ENCODE peak calls at places on chromosomes 11 and 22, in five cellular contexts. X is neuronal stem cell, Y is IMR-90, F is H1, G is mesendoderm. M is an unnamed sample.

GRCh38 chr11:106961518-106961917 is 56.8 kb downstream of the GUCY1A2 start:
- DNase-seq in X (no peak), Y (peak), F (no peak), G (peak), M (peak)

GRCh38 chr11:1223346-1224108 is 661 bp downstream of the MUC5B start:
- DNase-seq in X (no peak), Y (no peak), F (no peak), G (no peak), M (no peak)

GRCh38 chr11:91749231-91749630 is 475.4 kb upstream of the FAT3 start:
- DNase-seq in X (no peak), Y (no peak), F (no peak), G (no peak), M (no peak)

GRCh38 chr11:61019037-61019817 is 47.7 kb downstream of the CD6 start:
- DNase-seq in X (no peak), Y (no peak), F (no peak), G (no peak), M (no peak)

GRCh38 chr11:42770444-42771065 is 541.2 kb upstream of the API5 start:
- DNase-seq in X (peak), Y (no peak), F (peak), G (peak), M (peak)

GRCh38 chr11:74299000-74299399 is 12.4 kb downstream of the P4HA3 start:
- DNase-seq in X (no peak), Y (no peak), F (no peak), G (no peak), M (no peak)

GRCh38 chr11:115939104-115939503 is 434.9 kb upstream of the CADM1 start:
- DNase-seq in X (no peak), Y (peak), F (no peak), G (no peak), M (peak)

GRCh38 chr22:19959043-19959586 is 17.5 kb upstream of the TXNRD2 start:
- DNase-seq in X (peak), Y (peak), F (peak), G (peak), M (peak)

GRCh38 chr11:123523539-123523938 is 93.5 kb downstream of the GRAMD1B start:
- DNase-seq in X (no peak), Y (no peak), F (no peak), G (no peak), M (no peak)

GRCh38 chr11:100545970-100546369 is 141.1 kb upstream of the ARHGAP42 start:
- DNase-seq in X (no peak), Y (no peak), F (no peak), G (no peak), M (no peak)

GRCh38 chr11:94776351-94777321 is 8.5 kb downstream of the AMOTL1 start:
- DNase-seq in X (no peak), Y (peak), F (no peak), G (peak), M (peak)

GRCh38 chr11:22558638-22559037 is 67.0 kb downstream of the FANCF start:
- DNase-seq in X (no peak), Y (peak), F (no peak), G (no peak), M (no peak)

GRCh38 chr22:46073683-46074504 is 76.4 kb upstream of the PPARA start:
- DNase-seq in X (no peak), Y (peak), F (no peak), G (no peak), M (peak)

GRCh38 chr11:128621491-128622136 is 34.3 kb upstream of the ETS1 start:
- DNase-seq in X (no peak), Y (peak), F (no peak), G (peak), M (peak)

GRCh38 chr22:32820131-32820882 is 18.8 kb downstream of the TIMP3 start:
- DNase-seq in X (no peak), Y (peak), F (no peak), G (no peak), M (no peak)

GRCh38 chr11:72703281-72704008 is 29.2 kb upstream of the PDE2A start:
- DNase-seq in X (no peak), Y (peak), F (no peak), G (no peak), M (peak)

GRCh38 chr22:32082331-32082730 is 39.3 kb downstream of the SLC5A1 start:
- DNase-seq in X (no peak), Y (no peak), F (no peak), G (no peak), M (peak)

GRCh38 chr11:86182976-86183584 is 61.5 kb upstream of the EED start:
- DNase-seq in X (no peak), Y (peak), F (no peak), G (no peak), M (no peak)

GRCh38 chr11:123080023-123080422 is 18.1 kb upstream of the HSPA8 start:
- DNase-seq in X (no peak), Y (peak), F (no peak), G (no peak), M (no peak)

GRCh38 chr11:115164774-115165173 is 339.4 kb downstream of the CADM1 start:
- DNase-seq in X (no peak), Y (no peak), F (peak), G (peak), M (peak)

GRCh38 chr11:120244476-120244875 is 4.5 kb downstream of the POU2F3 start:
- DNase-seq in X (no peak), Y (peak), F (no peak), G (no peak), M (no peak)

GRCh38 chr11:12088047-12088481 is 22.3 kb upstream of the MICAL2 start:
- DNase-seq in X (no peak), Y (peak), F (no peak), G (peak), M (peak)

GRCh38 chr22:31215018-31215535 is 3.0 kb downstream of the LIMK2 start:
- DNase-seq in X (no peak), Y (no peak), F (no peak), G (no peak), M (no peak)

GRCh38 chr22:22357024-22357868 is 112.7 kb downstream of the VPREB1 start:
- DNase-seq in X (peak), Y (peak), F (peak), G (peak), M (peak)

GRCh38 chr11:20088368-20089260 is 71.7 kb downstream of the DBX1 start:
- DNase-seq in X (no peak), Y (peak), F (no peak), G (no peak), M (no peak)

GRCh38 chr11:115409691-115410220 is 94.5 kb downstream of the CADM1 start:
- DNase-seq in X (no peak), Y (peak), F (no peak), G (no peak), M (peak)

GRCh38 chr11:57476223-57476882 is 16.0 kb downstream of the RTN4RL2 start:
- DNase-seq in X (no peak), Y (no peak), F (no peak), G (no peak), M (no peak)

GRCh38 chr11:13315517-13316432 is 38.2 kb downstream of the BMAL1 start:
- DNase-seq in X (no peak), Y (no peak), F (no peak), G (no peak), M (no peak)

GRCh38 chr11:76792505-76793264 is 9.5 kb downstream of the TSKU start:
- DNase-seq in X (no peak), Y (no peak), F (no peak), G (no peak), M (no peak)

DNA sequence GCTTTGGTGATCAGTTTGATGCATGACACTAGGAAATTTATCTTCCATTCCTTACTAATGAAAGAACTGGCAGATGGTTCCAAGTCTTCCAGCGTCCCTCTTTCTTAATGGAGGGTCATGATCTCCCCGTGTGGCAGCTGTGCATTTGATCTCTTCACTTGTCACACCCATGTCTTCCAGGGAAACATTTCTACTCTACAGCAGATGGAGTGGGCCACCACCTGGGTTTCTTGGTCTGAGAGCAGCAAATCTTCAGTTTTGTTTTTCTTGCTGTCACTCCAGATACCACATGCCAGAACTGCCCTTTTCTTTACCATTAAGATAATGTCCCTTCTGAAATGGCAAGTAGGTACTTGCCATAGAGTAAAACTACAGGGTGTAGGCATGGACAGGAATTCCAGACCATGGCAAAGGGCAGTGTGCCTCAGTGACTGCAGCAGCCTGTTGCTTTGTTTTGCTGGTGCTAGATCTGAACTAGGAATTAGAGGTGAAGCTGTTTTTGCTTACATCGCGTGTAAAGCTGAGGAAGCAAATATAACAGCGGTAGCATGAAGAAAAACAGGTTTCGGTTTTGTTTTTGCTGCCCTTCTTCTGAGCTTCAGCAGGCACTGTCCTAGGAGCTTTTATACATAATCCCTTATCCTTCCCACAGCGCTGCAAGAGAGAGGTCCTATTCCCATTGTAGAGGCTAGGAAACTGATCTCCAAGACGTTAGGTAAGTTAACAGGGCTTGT is 20.7 kb upstream of the C11orf96 start:
- DNase-seq in X (no peak), Y (no peak), F (no peak), G (no peak), M (peak)
- H2BK15ac ChIP-seq in X (no peak), Y (no peak), F (no peak), G (no peak), M (no peak)

GRCh38 chr11:8168485-8169257 is at the start of gene RIC3:
- DNase-seq in X (peak), Y (no peak), F (peak), G (peak), M (no peak)

GRCh38 chr11:8167796-8168195 is 1.0 kb downstream of the RIC3 start:
- DNase-seq in X (no peak), Y (peak), F (no peak), G (no peak), M (no peak)
- H3K4me3 ChIP-seq in X (no peak), Y (no peak), F (peak), G (no peak), M (no peak)

DNA sequence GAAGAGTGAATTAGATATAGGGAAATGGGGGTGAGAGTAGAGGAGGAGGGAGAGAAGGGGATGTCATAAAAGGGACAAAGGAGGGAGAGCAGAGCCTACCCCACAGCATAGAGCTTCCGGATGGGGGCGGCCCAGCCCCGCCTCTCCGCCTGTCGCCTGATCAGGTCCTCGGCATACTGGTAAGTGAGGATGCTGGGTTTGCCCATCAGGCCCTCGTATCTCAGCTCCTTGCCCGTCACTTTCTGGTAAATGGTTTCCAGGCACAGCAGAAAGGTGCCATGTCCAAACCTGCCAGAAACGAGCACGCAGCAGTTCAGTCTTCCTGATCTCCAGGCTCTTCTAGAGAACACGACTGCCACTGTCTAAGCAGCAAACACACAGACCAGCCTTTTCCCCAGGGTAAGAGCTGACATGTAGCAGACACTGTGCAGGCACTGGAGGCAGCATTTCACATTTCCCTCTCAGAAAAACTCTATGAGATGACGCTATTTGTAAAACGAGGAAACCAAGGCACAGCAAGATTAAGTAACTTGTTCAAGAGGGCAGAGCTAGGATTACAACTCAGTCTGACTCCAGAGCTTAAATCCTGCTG is 17.4 kb upstream of the TMEM121B start:
- DNase-seq in X (no peak), Y (no peak), F (no peak), G (no peak), M (no peak)
- H2BK15ac ChIP-seq in X (no peak), Y (no peak), F (no peak), G (no peak), M (no peak)

DNA sequence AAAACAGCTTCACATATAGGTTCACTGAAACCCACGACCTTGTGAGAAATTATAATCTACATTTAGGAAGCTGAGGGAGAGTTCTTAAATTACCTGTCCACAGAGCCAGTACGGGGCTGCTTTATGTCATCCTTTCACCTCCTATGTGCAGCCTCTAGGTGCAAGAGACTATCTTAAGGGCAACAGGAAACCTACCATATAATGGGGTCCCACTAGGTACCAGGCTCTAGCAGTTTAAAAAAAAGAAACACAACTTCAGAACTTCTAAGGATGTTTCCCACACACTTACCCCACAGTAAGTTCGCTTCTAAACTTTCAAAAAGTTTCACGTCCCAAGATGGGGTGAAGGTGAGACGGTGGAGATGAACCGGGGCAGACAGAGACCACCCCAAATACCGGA is 573 bp downstream of the STK33 start:
- DNase-seq in X (no peak), Y (no peak), F (no peak), G (no peak), M (no peak)
- H3K4me3 ChIP-seq in X (peak), Y (peak), F (peak), G (peak), M (peak)

GRCh38 chr11:59610289-59610688 is 5.3 kb downstream of the OSBP start:
- DNase-seq in X (no peak), Y (no peak), F (no peak), G (no peak), M (no peak)
- H2BK15ac ChIP-seq in X (no peak), Y (no peak), F (no peak), G (no peak), M (no peak)

GRCh38 chr11:110110854-110111253 is 17.7 kb downstream of the ZC3H12C start:
- DNase-seq in X (no peak), Y (no peak), F (no peak), G (no peak), M (no peak)

GRCh38 chr11:110112457-110112856 is 19.3 kb downstream of the ZC3H12C start:
- DNase-seq in X (no peak), Y (no peak), F (no peak), G (no peak), M (no peak)

GRCh38 chr11:110106713-110107274 is 13.6 kb downstream of the ZC3H12C start:
- DNase-seq in X (no peak), Y (no peak), F (no peak), G (no peak), M (no peak)
- H3K4me3 ChIP-seq in X (no peak), Y (no peak), F (no peak), G (no peak), M (no peak)

GRCh38 chr11:124800226-124800929 is at the start of gene MSANTD2:
- DNase-seq in X (peak), Y (peak), F (peak), G (peak), M (peak)
- H2BK15ac ChIP-seq in X (peak), Y (peak), F (no peak), G (no peak), M (peak)

DNA sequence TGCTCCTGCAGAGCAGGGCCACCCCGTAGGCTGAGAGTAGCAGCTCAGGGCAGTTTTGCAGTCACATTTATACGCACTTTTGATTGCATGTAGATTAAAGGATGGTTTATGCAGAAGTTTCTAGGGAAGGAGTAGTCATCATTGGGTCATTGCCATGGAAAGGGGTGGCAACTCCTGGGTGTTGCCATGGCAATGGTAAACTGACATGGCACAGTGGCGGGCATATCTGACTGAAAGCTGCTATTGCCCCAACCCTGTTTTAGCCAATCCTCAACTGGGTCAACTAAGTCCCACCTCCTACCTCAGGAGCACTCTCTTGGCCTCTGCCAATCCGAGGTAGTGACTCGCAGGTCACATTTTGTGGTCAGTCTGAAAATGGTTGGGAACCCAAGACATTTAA is 2.4 kb upstream of the ARSA start:
- DNase-seq in X (no peak), Y (no peak), F (no peak), G (no peak), M (no peak)
- H3K4me3 ChIP-seq in X (no peak), Y (no peak), F (no peak), G (no peak), M (no peak)

DNA sequence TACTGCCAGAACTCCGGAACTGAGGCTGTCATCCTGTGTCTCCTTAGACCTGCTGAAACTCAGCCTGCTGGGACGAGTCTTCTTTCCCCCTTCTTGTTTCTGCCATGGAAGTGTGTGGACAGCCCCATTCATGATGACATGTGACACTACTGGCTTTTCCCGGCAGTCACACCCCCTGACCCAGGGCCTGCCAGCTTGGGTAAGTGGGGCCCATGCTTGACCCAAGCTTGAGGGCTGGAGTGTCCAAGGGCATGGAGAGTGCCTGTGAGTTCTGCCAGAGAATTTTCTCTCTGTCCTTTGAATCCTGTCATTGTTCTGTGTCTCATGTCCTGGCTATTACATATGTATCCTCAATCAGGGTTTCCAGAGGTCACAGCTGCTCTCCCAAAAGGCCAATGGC is 73.1 kb downstream of the KIAA1671 start:
- DNase-seq in X (no peak), Y (no peak), F (no peak), G (no peak), M (peak)
- H2BK15ac ChIP-seq in X (no peak), Y (no peak), F (no peak), G (no peak), M (no peak)

GRCh38 chr22:42342426-42343135 is 72.1 kb upstream of the TCF20 start:
- DNase-seq in X (no peak), Y (no peak), F (no peak), G (no peak), M (no peak)
- H3K4me3 ChIP-seq in X (peak), Y (peak), F (peak), G (no peak), M (no peak)